ENCODE peak calls at places on chromosomes 12 and 14, in six cellular contexts. U is activated T-cell treated with anti-CD3 and anti-CD28 coated beads for 48 hours; Y is psoas muscle; I is AG09319; D is stimulated activated CD4-positive, alpha-beta T cell treated with anti-CD3 and anti-CD28 coated beads, Interleukin-2, amount 100 ng/mL, for 24 hours; K is fibroblast of the aortic adventitia. P is an unnamed sample.

GRCh38 chr14:23864856-23865255 is 88.7 kb upstream of the DHRS4 start:
- DNase-seq in U (no peak), Y (no peak), I (no peak), D (no peak), K (no peak), P (no peak)

GRCh38 chr12:13205809-13206559 is 9.5 kb downstream of the EMP1 start:
- DNase-seq in U (peak), Y (no peak), I (peak), D (peak), K (peak), P (no peak)

GRCh38 chr14:96105921-96106441 is 66.8 kb downstream of the C14orf132 start:
- DNase-seq in U (no peak), Y (peak), I (no peak), D (no peak), K (peak), P (no peak)

GRCh38 chr12:62192486-62193250 is 67.5 kb upstream of the USP15 start:
- DNase-seq in U (peak), Y (peak), I (peak), D (peak), K (peak), P (peak)

GRCh38 chr12:51972849-51973273 is 21.4 kb downstream of the ACVR1B start:
- DNase-seq in U (peak), Y (peak), I (no peak), D (peak), K (peak), P (no peak)

GRCh38 chr14:102805454-102805891 is 28.2 kb downstream of the TRAF3 start:
- DNase-seq in U (peak), Y (no peak), I (no peak), D (peak), K (peak), P (no peak)

GRCh38 chr14:65173973-65174693 is 71.8 kb upstream of the MAX start:
- DNase-seq in U (no peak), Y (no peak), I (no peak), D (no peak), K (peak), P (no peak)

GRCh38 chr12:130956456-130957303 is 3.0 kb downstream of the ADGRD1 start:
- DNase-seq in U (no peak), Y (no peak), I (no peak), D (no peak), K (no peak), P (no peak)

GRCh38 chr12:100942984-100943749 is 148.6 kb downstream of the ANO4 start:
- DNase-seq in U (no peak), Y (no peak), I (no peak), D (no peak), K (peak), P (no peak)

GRCh38 chr12:104480826-104481457 is 24.2 kb downstream of the CHST11 start:
- DNase-seq in U (no peak), Y (peak), I (no peak), D (no peak), K (peak), P (no peak)

GRCh38 chr14:97458302-97459137 is 661.3 kb downstream of the VRK1 start:
- DNase-seq in U (peak), Y (no peak), I (no peak), D (peak), K (no peak), P (no peak)

GRCh38 chr12:112878488-112878887 is 28.3 kb upstream of the OAS1 start:
- DNase-seq in U (no peak), Y (no peak), I (no peak), D (no peak), K (no peak), P (no peak)

GRCh38 chr14:36289954-36290353 is 30.5 kb downstream of the MBIP start:
- DNase-seq in U (no peak), Y (no peak), I (no peak), D (no peak), K (no peak), P (no peak)

GRCh38 chr14:87813691-87814090 is 179.3 kb downstream of the GALC start:
- DNase-seq in U (no peak), Y (no peak), I (no peak), D (no peak), K (no peak), P (no peak)

GRCh38 chr14:59360923-59361794 is 104.0 kb downstream of the GPR135 start:
- DNase-seq in U (no peak), Y (peak), I (no peak), D (no peak), K (peak), P (peak)

GRCh38 chr12:127145929-127146789 is 1120.8 kb upstream of the TMEM132C start:
- DNase-seq in U (peak), Y (peak), I (peak), D (peak), K (peak), P (no peak)

GRCh38 chr12:123389560-123390351 is 5.8 kb downstream of the KMT5A start:
- DNase-seq in U (peak), Y (peak), I (no peak), D (peak), K (peak), P (peak)

P was measured in HepG2.